ENCODE peak calls at places on chromosomes 3 and 15, in nine cellular contexts. E is B cell, T is body of pancreas, S is left lung, G is AG09309, W is AG04449, C is AG04450, H is cardiac fibroblast, L is GM10248. F is an unnamed sample.

GRCh38 chr3:36941162-36941561 is 3.7 kb downstream of the TRANK1 start:
- DNase-seq in C (no peak), L (no peak), E (no peak), W (no peak), H (no peak), T (no peak), S (no peak), G (no peak), F (no peak)

GRCh38 chr15:38691951-38692788 is 127.6 kb upstream of the RASGRP1 start:
- DNase-seq in L (no peak), E (no peak), S (no peak), W (no peak), T (no peak), C (no peak), H (no peak), G (no peak), F (no peak)

GRCh38 chr15:66294157-66294931 is 976 bp downstream of the DIS3L start:
- DNase-seq in G (peak), E (no peak), L (peak), H (peak), S (no peak), W (peak), T (peak), C (peak), F (no peak)

GRCh38 chr15:60695713-60696522 is 217.0 kb upstream of the ICE2 start:
- DNase-seq in L (no peak), E (no peak), S (no peak), G (no peak), W (no peak), H (peak), C (no peak), T (no peak), F (no peak)

GRCh38 chr3:40299721-40300335 is 9.7 kb upstream of the EIF1B start:
- DNase-seq in S (no peak), H (peak), E (no peak), C (peak), W (peak), T (no peak), L (no peak), G (peak), F (no peak)

GRCh38 chr15:45402162-45402954 is 24.0 kb upstream of the GATM start:
- DNase-seq in E (peak), S (peak), W (peak), L (peak), G (peak), H (peak), C (peak), T (peak), F (peak)

GRCh38 chr3:101611023-101611422 is 37.0 kb downstream of the PCNP start:
- DNase-seq in C (no peak), H (no peak), W (no peak), E (no peak), L (no peak), G (no peak), T (no peak), S (no peak), F (no peak)

GRCh38 chr3:111874177-111874820 is 15.2 kb downstream of the PHLDB2 start:
- DNase-seq in E (no peak), C (no peak), W (no peak), L (no peak), G (no peak), T (no peak), S (no peak), H (peak), F (no peak)

DNA sequence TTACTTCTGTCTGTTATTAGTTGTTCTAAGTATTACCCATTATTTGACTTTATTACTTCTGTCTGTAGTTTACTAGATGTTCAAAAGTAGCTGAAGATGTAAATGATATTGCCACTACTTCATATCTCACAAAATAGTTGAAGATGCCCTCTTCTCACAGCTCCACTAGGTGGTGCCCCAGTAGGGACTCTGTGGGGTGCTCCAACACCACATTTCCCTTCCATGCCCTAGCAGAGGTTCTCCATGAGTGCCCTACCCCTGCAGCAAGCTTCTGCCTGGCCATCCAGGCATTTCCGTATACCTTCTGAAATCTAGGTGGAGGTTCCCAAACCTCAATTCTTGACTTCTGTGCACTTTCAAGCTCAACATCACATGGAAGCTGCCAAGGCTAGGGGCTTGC is 80.8 kb downstream of the KCNH8 start:
- DNase-seq in E (no peak), W (no peak), C (no peak), H (no peak), L (no peak), T (no peak), G (no peak), S (no peak), F (no peak)
- TF ChIP-seq CTCF in E (no peak), W (no peak), C (no peak), H (no peak), L (no peak), T (no peak), G (no peak), S (no peak), F (no peak)

DNA sequence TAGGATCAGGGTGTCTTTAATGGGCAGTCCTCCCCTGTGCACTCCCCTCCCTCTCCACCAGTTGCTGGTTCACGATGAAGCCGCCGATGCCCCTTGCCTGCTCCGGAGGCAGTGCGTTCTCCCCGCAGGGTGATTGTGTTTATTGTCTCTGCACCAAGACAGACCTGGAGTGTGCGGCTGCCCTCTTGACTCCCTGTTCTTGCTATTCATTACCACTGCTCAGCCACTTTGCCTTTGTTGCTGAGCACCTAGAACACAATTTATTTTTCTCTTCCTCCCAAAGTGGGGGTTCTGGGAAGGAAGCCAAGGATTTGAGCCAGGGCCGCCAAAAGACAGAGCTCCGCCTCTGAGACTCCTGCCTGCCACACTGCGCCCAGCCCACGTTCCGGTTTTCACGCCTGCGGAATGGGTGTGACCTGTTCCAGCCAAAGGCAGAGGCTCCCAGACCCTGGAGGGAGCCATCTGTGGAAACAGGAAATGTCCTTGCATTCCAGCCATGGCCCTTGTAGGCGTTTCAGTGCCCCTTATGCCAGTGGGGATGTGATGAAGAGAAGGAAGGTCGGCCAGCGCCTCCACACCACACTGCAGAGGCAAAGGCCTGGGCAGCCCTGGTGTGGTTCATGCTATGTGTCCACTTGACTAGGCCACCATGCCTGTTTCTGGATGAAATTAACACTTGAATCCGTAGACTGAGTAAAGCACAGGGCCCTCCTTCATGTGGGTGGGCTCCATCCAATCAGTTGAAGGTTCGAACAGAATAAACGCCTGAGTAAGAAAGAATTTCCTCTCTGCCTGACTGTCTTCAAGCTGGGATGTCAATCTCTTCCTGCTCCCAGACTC is 85.8 kb downstream of the HMG20A start:
- DNase-seq in E (no peak), T (peak), S (peak), L (no peak), W (no peak), H (peak), G (no peak), C (no peak), F (no peak)
- TF ChIP-seq CTCF in E (no peak), T (no peak), S (no peak), L (no peak), W (no peak), H (no peak), G (no peak), C (no peak), F (no peak)

DNA sequence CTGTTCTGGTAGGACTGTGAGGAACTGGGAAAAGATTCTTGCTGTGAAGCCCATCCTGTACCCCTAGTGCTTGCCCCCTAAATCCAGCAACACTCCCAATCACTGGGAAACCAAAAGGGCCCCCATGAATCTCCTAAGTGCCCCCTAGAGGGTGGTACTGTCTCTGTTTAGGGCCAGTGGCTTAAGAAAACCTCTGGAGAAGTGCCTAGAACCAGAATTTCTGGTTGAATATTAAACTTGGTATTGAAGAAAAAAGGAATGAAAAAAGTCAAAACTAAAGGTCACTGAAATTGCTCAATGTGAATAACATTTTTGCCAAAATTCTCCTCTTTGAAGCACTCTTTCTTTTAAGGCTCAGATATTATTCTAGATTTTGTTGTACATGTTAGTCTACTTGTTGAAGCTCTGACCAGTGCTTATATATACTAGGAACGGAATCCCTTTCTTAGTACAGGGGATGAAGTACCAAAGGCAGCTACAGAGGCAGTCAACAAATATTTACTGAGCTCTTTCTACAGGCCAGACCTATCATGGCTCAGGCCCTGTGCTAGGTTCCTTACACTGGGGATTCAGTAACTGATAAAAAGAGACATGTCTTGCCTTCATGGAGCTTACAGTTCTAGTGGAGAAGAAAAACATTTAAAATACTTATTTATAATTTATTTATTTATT is 138.8 kb downstream of the MYLK start:
- DNase-seq in S (no peak), H (peak), C (no peak), W (no peak), E (no peak), T (no peak), G (no peak), L (no peak), F (no peak)
- TF ChIP-seq CTCF in S (no peak), H (peak), C (no peak), W (no peak), E (no peak), T (peak), G (peak), L (no peak), F (no peak)

GRCh38 chr3:86562095-86562494 is 428.9 kb downstream of the VGLL3 start:
- DNase-seq in H (no peak), E (no peak), W (no peak), S (no peak), G (no peak), C (no peak), L (no peak), T (no peak), F (no peak)

DNA sequence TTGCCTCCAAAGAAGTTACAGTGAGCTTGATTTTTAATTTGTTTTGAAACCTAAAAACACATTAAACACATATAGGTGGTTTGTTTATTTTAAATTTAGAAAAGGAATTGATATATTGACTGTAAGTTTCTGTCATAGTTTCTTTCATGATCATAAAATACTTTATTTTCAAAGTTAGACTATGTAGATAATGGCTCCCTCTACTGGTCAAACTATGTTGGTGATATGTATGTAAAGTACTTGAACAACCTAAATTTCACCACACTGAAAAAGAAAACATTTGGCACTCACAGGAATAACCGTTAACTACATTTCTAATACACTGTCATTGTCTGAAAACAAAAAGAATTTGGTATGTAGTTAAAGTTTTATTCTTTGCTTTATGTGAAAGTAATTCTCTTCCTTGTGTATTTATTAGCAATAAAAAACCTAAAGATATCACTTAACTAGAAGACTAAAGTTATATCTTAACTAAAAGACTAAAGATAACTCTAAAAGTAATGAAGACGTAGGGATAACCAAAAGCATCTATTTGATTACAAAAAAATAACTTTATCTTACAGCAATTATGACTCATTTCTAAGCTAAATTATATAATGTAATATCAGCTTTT is 427.5 kb downstream of the VGLL3 start:
- DNase-seq in L (peak), H (peak), S (no peak), T (no peak), C (peak), G (peak), W (peak), E (no peak), F (no peak)
- TF ChIP-seq CTCF in L (peak), H (peak), S (peak), T (peak), C (peak), G (peak), W (peak), E (peak), F (peak)

GRCh38 chr3:197253243-197253947 is 45.0 kb downstream of the DLG1 start:
- DNase-seq in W (no peak), L (no peak), G (no peak), H (no peak), E (no peak), T (no peak), S (no peak), C (no peak), F (no peak)
- TF ChIP-seq CTCF in W (no peak), L (no peak), G (no peak), H (no peak), E (no peak), T (no peak), S (no peak), C (no peak), F (no peak)

DNA sequence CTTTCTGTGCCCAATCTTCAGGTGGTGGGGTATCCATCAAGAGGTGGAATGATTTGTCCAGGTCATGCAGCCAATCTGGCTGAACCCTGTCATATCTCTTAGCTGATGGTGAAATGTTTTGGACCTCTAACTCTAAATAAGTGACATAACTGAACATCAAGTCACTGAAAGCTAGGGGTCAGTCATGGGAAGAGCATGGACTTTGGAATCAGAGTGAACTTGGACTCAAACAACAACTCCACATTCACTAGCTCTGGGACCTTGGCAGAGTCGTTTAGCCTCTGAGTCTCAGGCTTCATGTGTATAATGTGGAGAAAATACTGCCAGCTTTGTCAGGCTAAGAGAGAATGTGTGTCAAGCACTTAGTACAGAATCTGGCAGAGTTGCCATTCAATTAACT is 557.8 kb upstream of the CFAP20DC start:
- DNase-seq in T (no peak), L (no peak), H (peak), E (no peak), G (no peak), C (no peak), S (no peak), W (no peak), F (no peak)
- TF ChIP-seq CTCF in T (no peak), L (no peak), H (no peak), E (no peak), G (peak), C (peak), S (no peak), W (no peak), F (no peak)

GRCh38 chr3:144112437-144112836 is 140.8 kb downstream of the DIPK2A start:
- DNase-seq in E (no peak), T (no peak), H (no peak), S (no peak), G (no peak), C (no peak), W (no peak), L (no peak), F (no peak)
- TF ChIP-seq CTCF in E (no peak), T (no peak), H (no peak), S (no peak), G (no peak), C (no peak), W (no peak), L (no peak), F (no peak)

GRCh38 chr3:64224826-64225606 is at the start of gene PRICKLE2:
- DNase-seq in H (peak), E (no peak), T (peak), W (peak), G (peak), C (peak), L (peak), S (peak), F (no peak)
- TF ChIP-seq CTCF in H (peak), E (no peak), T (peak), W (peak), G (peak), C (no peak), L (no peak), S (no peak), F (no peak)